ENCODE peak calls at places on chromosomes 1 and 21, in seven cellular contexts. U is GM23338, E is hepatocyte, V is DND-41, Q is MM.1S, C is HepG2, P is neural progenitor cell. O is an unnamed sample. For H3K4me1, the result is how much of the 10 kb centered on the place peaks cover.

GRCh38 chr1:180182721-180183311 is 28.1 kb downstream of the QSOX1 start:
- DNase-seq in U (no peak), E (no peak), V (no peak), Q (no peak), C (no peak), P (no peak), O (no peak)

GRCh38 chr1:245060684-245061374 is 94.0 kb upstream of the KIF26B start:
- DNase-seq in U (no peak), E (peak), V (no peak), Q (no peak), C (peak), P (no peak), O (no peak)

GRCh38 chr1:212217633-212218032 is 67.6 kb upstream of the PPP2R5A start:
- DNase-seq in U (no peak), E (no peak), V (no peak), Q (no peak), C (no peak), P (no peak), O (no peak)

GRCh38 chr1:46288485-46289133 is 14.8 kb downstream of the LRRC41 start:
- DNase-seq in U (peak), E (no peak), V (no peak), Q (no peak), C (no peak), P (no peak), O (peak)

GRCh38 chr1:50493710-50494109 is 70.5 kb upstream of the DMRTA2 start:
- DNase-seq in U (no peak), E (no peak), V (no peak), Q (no peak), C (no peak), P (no peak), O (no peak)

GRCh38 chr1:40956397-40956796 is 23.1 kb upstream of the CTPS1 start:
- DNase-seq in U (no peak), E (no peak), V (no peak), Q (no peak), C (no peak), P (no peak), O (no peak)

GRCh38 chr1:170145691-170146676 is at the start of gene NTMT2:
- DNase-seq in U (peak), E (peak), V (peak), Q (no peak), C (peak), P (peak), O (peak)

GRCh38 chr21:41979335-41979734 is 25.5 kb upstream of the C2CD2 start:
- DNase-seq in U (no peak), E (no peak), V (no peak), Q (peak), C (no peak), P (no peak), O (no peak)

GRCh38 chr1:2300851-2301606 is 72.9 kb downstream of the SKI start:
- DNase-seq in U (no peak), E (no peak), V (peak), Q (peak), C (no peak), P (no peak), O (peak)

GRCh38 chr21:21084179-21084578 is 86.0 kb downstream of the NCAM2 start:
- DNase-seq in U (no peak), E (no peak), V (no peak), Q (no peak), C (no peak), P (no peak), O (peak)

GRCh38 chr1:117638759-117639158 is 32.9 kb downstream of the TENT5C start:
- DNase-seq in U (no peak), E (no peak), V (no peak), Q (no peak), C (no peak), P (no peak), O (no peak)

GRCh38 chr21:45788198-45788597 is 144.7 kb downstream of the PCBP3 start:
- DNase-seq in U (no peak), E (no peak), V (no peak), Q (no peak), C (no peak), P (no peak), O (no peak)

GRCh38 chr1:30123896-30124295 is 599.5 kb downstream of the MATN1 start:
- DNase-seq in U (no peak), E (no peak), V (no peak), Q (no peak), C (no peak), P (no peak), O (no peak)

GRCh38 chr1:227697321-227697864 is 37.7 kb downstream of the JMJD4 start:
- DNase-seq in U (no peak), E (no peak), V (no peak), Q (no peak), C (no peak), P (no peak), O (no peak)

GRCh38 chr1:167713330-167714081 is 8.3 kb upstream of the MPZL1 start:
- DNase-seq in U (peak), E (peak), V (peak), Q (peak), C (no peak), P (peak), O (peak)

GRCh38 chr1:84859866-84860265 is 33.1 kb downstream of the LPAR3 start:
- DNase-seq in U (no peak), E (no peak), V (no peak), Q (no peak), C (no peak), P (no peak), O (no peak)

GRCh38 chr1:107919953-107920352 is 45.0 kb downstream of the VAV3 start:
- DNase-seq in U (no peak), E (no peak), V (no peak), Q (no peak), C (no peak), P (no peak), O (no peak)

GRCh38 chr1:156938813-156939212 is 18.4 kb downstream of the LRRC71 start:
- DNase-seq in U (no peak), E (no peak), V (no peak), Q (no peak), C (no peak), P (no peak), O (no peak)

GRCh38 chr1:101653482-101653946 is 343.2 kb downstream of the OLFM3 start:
- DNase-seq in U (peak), E (peak), V (no peak), Q (no peak), C (no peak), P (peak), O (no peak)

GRCh38 chr1:28604411-28604810 is 12.3 kb downstream of the RAB42 start:
- DNase-seq in U (no peak), E (no peak), V (no peak), Q (no peak), C (no peak), P (no peak), O (no peak)

DNA sequence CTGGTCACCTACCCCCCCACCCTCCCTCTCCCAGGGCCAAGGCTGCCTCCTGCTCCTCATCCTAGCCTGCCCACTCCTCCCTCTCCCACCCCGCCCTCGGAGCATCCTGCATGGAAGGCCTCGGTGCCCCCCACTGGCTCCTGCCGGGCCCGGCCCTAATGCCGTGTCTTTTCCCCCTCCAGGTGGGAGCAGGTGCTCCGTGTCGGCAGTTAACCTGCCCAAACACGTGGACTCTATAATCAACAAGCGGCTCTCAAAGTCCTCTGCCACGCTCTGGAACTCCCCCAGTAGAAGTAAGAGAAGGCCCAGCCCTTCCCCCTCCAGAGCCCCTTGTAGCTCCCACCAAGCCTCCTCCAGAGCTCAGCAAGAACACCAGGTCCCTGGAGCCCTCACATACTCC is 18.8 kb downstream of the MAP7D1 start:
- DNase-seq in U (no peak), E (no peak), V (no peak), Q (no peak), C (no peak), P (no peak), O (no peak)
- H3K4me1 ChIP-seq in U (under half), E (under half), V (under half), Q (under half), C (under half), P (under half), O (under half)

GRCh38 chr1:7754234-7754633 is 16.9 kb upstream of the VAMP3 start:
- DNase-seq in U (no peak), E (no peak), V (no peak), Q (no peak), C (peak), P (no peak), O (no peak)

GRCh38 chr1:7755448-7755847 is 15.6 kb upstream of the VAMP3 start:
- DNase-seq in U (peak), E (no peak), V (no peak), Q (no peak), C (peak), P (peak), O (peak)

GRCh38 chr1:7749126-7749525 is 22.0 kb upstream of the VAMP3 start:
- DNase-seq in U (no peak), E (no peak), V (no peak), Q (no peak), C (no peak), P (no peak), O (no peak)

GRCh38 chr1:7751174-7751573 is 19.9 kb upstream of the VAMP3 start:
- DNase-seq in U (no peak), E (no peak), V (no peak), Q (no peak), C (no peak), P (no peak), O (no peak)

DNA sequence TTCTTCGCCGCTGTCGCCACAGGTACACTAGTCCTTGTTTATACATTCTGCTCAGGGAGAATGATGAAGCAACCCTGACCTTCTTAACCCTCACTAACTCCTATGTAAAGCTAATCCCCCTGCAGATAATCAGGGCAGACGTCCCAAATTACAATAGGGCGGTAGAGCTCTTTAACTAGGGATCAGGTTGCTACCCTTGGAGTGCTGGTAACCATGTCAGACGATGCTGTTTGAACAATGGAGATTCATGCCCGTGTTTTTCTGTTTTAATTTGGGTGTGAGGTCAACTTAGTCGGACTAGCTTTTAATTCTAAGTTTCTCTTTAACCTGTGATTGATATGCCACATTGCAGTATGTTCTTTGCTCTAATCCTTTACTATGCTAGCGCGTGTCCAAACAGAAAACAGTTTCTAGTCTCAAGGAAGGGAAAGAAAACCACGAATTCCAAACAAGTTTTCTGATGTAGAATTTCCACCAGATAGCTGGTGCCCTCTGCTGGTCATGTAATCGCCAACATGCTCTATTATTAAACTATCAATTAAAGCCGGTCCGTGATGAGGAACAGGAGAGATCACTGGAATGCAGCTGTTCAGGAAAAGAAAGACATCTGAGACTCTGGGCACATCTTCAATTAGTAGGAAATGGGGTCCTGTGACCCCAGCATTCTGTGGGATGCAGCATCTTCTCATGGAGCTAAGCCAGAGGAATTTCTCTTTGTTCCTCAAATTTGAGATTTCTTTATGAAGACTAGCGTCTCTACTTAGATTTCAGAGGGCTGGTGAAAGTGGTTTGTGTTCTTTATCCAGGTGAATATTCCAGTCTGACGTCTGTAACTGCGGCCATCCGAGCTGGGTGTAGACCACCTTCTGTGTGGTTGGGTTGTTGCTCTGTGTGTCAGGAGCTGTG is 18.3 kb upstream of the VAMP3 start:
- DNase-seq in U (peak), E (peak), V (peak), Q (peak), C (peak), P (peak), O (peak)
- TF ChIP-seq CTCF in U (peak), E (peak), V (peak), Q (peak), C (peak), P (peak), O (peak)

DNA sequence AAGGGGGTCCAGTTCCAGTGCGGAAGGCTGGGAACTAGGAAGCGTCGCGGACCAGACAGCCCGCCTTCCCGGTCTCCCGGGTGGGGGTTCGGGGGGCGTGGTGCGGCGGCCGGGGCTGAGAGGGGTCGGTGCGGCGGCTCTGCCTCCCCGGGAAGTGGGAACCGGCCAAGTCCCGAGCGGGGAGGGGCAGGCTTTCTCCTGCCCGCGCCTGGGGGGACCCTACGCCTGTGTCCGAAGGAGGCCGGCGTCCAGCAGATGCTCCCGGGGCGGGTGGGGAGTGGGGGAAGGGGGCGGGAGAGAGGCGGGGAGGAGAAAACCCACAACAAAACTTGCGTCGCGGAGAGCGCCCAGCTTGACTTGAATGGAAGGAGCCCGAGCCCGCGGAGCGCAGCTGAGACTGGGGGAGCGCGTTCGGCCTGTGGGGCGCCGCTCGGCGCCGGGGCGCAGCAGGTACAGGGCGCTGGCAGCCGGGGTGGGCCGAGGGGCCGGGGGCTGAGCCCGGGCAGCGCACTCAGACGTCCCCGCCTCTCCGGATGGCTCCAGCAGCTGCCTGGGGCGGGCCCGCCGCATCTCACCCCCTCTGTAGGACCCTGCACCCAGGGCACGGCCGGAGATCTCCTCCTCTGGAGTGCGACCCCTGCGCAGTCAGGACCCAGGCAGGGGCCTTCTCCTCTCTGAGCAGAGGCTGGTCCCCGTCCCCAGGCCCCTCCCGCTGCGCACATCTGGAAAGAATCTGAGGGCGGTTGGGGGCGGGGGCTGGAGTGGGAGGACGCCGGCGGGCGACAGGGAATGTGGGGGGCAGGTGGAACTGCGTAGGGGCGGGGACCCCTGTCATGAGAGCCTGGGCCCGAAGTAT is at the start of gene PODN:
- DNase-seq in U (peak), E (peak), V (no peak), Q (no peak), C (no peak), P (peak), O (peak)
- TF ChIP-seq EZH2 in U (no peak), E (no peak), V (no peak), Q (no peak), C (no peak), P (peak), O (no peak)

GRCh38 chr1:33263890-33264504 is 7.7 kb downstream of the ZNF362 start:
- DNase-seq in U (no peak), E (no peak), V (no peak), Q (no peak), C (no peak), P (no peak), O (no peak)
- H3K4me1 ChIP-seq in U (under half), E (under half), V (under half), Q (under half), C (half or more), P (under half), O (under half)

GRCh38 chr1:20610950-20611349 is 22.1 kb downstream of the CDA start:
- DNase-seq in U (no peak), E (no peak), V (no peak), Q (no peak), C (no peak), P (no peak), O (no peak)

GRCh38 chr1:20611652-20612051 is 21.6 kb upstream of the PINK1 start:
- DNase-seq in U (no peak), E (no peak), V (no peak), Q (no peak), C (no peak), P (no peak), O (no peak)

GRCh38 chr1:20614130-20614579 is 19.1 kb upstream of the PINK1 start:
- DNase-seq in U (no peak), E (no peak), V (no peak), Q (no peak), C (no peak), P (no peak), O (no peak)

GRCh38 chr1:20604678-20605077 is 15.8 kb downstream of the CDA start:
- DNase-seq in U (no peak), E (no peak), V (no peak), Q (no peak), C (no peak), P (no peak), O (peak)

DNA sequence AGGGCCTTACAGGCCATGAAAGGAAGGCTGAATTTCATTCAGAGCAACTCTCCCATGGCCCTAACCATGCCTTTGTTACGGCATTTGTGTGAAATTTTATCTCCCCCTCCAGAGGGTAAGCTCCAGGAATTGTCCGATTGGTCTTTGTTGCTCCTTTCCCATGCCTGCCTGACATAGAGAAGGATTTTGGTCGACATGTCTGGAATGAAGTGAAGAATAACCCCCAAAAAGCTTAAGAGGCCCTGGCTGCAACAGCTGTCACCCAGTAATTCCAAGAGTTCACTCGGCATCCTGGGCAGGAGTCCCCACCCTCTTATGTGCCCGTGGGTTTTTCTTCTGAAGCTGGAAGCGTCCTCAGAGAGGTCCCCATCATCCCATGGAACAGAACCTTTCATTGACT is 20.6 kb downstream of the CDA start:
- DNase-seq in U (peak), E (no peak), V (no peak), Q (no peak), C (no peak), P (peak), O (no peak)
- TF ChIP-seq CTCF in U (no peak), E (no peak), V (no peak), Q (no peak), C (no peak), P (no peak), O (no peak)

GRCh38 chr1:238898856-238899255 is 487.5 kb upstream of the CHRM3 start:
- DNase-seq in U (no peak), E (no peak), V (no peak), Q (peak), C (no peak), P (no peak), O (no peak)
- TF ChIP-seq EZH2 in U (no peak), E (no peak), V (no peak), Q (no peak), C (no peak), P (no peak), O (no peak)

DNA sequence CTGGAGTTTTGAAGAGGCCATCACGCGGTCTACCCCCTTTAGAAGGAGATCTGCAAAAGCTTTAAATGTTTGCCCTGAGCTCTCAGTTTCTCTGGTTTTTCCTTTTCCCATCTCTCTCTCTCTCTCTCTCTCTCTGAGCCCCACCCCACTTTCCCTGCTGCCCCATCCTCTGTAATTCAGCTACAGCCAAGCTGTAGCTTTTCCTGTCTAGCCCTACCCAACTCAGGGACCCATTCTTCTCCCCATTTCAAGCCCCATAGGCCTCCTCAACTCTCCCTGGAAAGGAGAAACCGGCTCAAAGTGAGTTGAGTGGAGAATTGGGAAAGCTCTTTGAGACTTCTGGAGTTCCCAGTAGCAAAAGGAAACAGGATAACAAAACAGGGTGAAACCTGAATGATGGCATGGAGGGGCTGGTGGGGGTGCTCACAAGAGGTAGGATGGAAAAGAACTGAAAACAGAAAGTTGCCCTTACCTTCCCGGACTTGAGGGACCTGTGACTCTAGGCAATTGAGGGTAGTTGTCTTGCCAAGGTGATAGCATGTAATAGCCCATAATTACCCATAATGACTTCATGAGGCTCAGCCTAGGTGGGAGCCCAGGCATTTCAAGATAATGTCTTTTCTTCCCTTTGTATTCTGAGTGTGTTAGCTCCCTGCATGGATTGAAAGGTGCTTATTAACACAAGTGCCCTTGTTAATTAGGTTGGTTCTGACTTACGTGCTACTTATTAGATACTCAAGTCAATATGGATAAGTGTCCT is 84.9 kb downstream of the SLC16A1 start:
- DNase-seq in U (no peak), E (no peak), V (no peak), Q (no peak), C (no peak), P (no peak), O (no peak)
- H3K4me1 ChIP-seq in U (under half), E (under half), V (under half), Q (under half), C (under half), P (under half), O (under half)

O was measured in fibroblast of lung.